ENCODE peak calls at places on chromosomes 3 and 15, in ten cellular contexts. B, K, Q, Y, F, E, V, P, D and R are unnamed samples.

GRCh38 chr15:78420766-78421165 is 17.2 kb upstream of the IREB2 start:
- DNase-seq in B (no peak), K (no peak), Q (no peak), Y (no peak), F (no peak), E (no peak), V (no peak), P (no peak), D (no peak), R (no peak)

GRCh38 chr3:119206611-119207511 is 33.5 kb downstream of the UPK1B start:
- DNase-seq in B (no peak), K (no peak), Q (peak), Y (no peak), F (no peak), E (no peak), V (no peak), P (no peak), D (no peak), R (peak)

GRCh38 chr15:83364541-83364940 is 80.1 kb upstream of the BNC1 start:
- DNase-seq in B (no peak), K (no peak), Q (no peak), Y (no peak), F (no peak), E (no peak), V (no peak), P (no peak), D (no peak), R (no peak)

GRCh38 chr3:101687142-101687931 is 819 bp upstream of the RPL24 start:
- DNase-seq in B (no peak), K (no peak), Q (peak), Y (no peak), F (no peak), E (no peak), V (no peak), P (no peak), D (no peak), R (no peak)

GRCh38 chr15:71752604-71753289 is 57.6 kb upstream of the NR2E3 start:
- DNase-seq in B (no peak), K (no peak), Q (no peak), Y (no peak), F (no peak), E (peak), V (no peak), P (peak), D (no peak), R (peak)

GRCh38 chr15:33104276-33104675 is 90.2 kb downstream of the FMN1 start:
- DNase-seq in B (no peak), K (peak), Q (no peak), Y (no peak), F (no peak), E (no peak), V (no peak), P (no peak), D (no peak), R (no peak)

GRCh38 chr3:70273492-70273891 is 38.9 kb downstream of the MDFIC2 start:
- DNase-seq in B (no peak), K (no peak), Q (no peak), Y (no peak), F (no peak), E (no peak), V (no peak), P (no peak), D (no peak), R (peak)

GRCh38 chr15:70826634-70827033 is 27.3 kb downstream of the LARP6 start:
- DNase-seq in B (no peak), K (no peak), Q (no peak), Y (no peak), F (no peak), E (peak), V (peak), P (no peak), D (no peak), R (no peak)

GRCh38 chr3:62926494-62926893 is 51.3 kb upstream of the CADPS start:
- DNase-seq in B (no peak), K (no peak), Q (peak), Y (no peak), F (no peak), E (no peak), V (no peak), P (peak), D (no peak), R (no peak)

GRCh38 chr3:184725176-184725575 is 13.3 kb upstream of the MAGEF1 start:
- DNase-seq in B (no peak), K (no peak), Q (no peak), Y (no peak), F (no peak), E (no peak), V (no peak), P (no peak), D (no peak), R (no peak)

GRCh38 chr3:31968391-31968926 is 12.6 kb downstream of the OSBPL10 start:
- DNase-seq in B (no peak), K (no peak), Q (no peak), Y (no peak), F (no peak), E (no peak), V (no peak), P (no peak), D (no peak), R (no peak)

GRCh38 chr3:128383316-128384235 is 83.1 kb downstream of the DNAJB8 start:
- DNase-seq in B (peak), K (no peak), Q (peak), Y (peak), F (no peak), E (peak), V (peak), P (no peak), D (peak), R (peak)

GRCh38 chr3:126973814-126974213 is 9.1 kb upstream of the PLXNA1 start:
- DNase-seq in B (no peak), K (no peak), Q (no peak), Y (no peak), F (no peak), E (no peak), V (no peak), P (no peak), D (no peak), R (no peak)

GRCh38 chr3:194488007-194488742 is 1.4 kb upstream of the ATP13A3 start:
- DNase-seq in B (no peak), K (peak), Q (no peak), Y (no peak), F (no peak), E (no peak), V (no peak), P (no peak), D (no peak), R (no peak)

GRCh38 chr3:6799264-6799915 is 61.5 kb upstream of the GRM7 start:
- DNase-seq in B (no peak), K (peak), Q (no peak), Y (no peak), F (no peak), E (peak), V (no peak), P (peak), D (peak), R (peak)

GRCh38 chr3:13856006-13856405 is 23.9 kb downstream of the WNT7A start:
- DNase-seq in B (no peak), K (no peak), Q (no peak), Y (no peak), F (no peak), E (no peak), V (no peak), P (no peak), D (no peak), R (no peak)

GRCh38 chr15:24146251-24146650 is 459.1 kb upstream of the NDN start:
- DNase-seq in B (no peak), K (no peak), Q (no peak), Y (no peak), F (no peak), E (no peak), V (no peak), P (no peak), D (no peak), R (no peak)

GRCh38 chr3:14323401-14324223 is 78.8 kb upstream of the SLC6A6 start:
- DNase-seq in B (no peak), K (no peak), Q (no peak), Y (no peak), F (no peak), E (no peak), V (no peak), P (no peak), D (no peak), R (no peak)

GRCh38 chr3:190865828-190866227 is 3.3 kb upstream of the GMNC start:
- DNase-seq in B (no peak), K (no peak), Q (no peak), Y (no peak), F (no peak), E (no peak), V (no peak), P (no peak), D (no peak), R (no peak)

GRCh38 chr15:66023322-66023972 is 154.2 kb downstream of the RAB11A start:
- DNase-seq in B (no peak), K (no peak), Q (no peak), Y (no peak), F (no peak), E (no peak), V (no peak), P (no peak), D (no peak), R (no peak)

GRCh38 chr3:160226026-160226739 is 961 bp downstream of the C3orf80 start:
- DNase-seq in B (no peak), K (no peak), Q (peak), Y (no peak), F (no peak), E (no peak), V (peak), P (peak), D (no peak), R (no peak)

GRCh38 chr3:58704745-58705144 is 38.2 kb upstream of the FAM3D start:
- DNase-seq in B (no peak), K (no peak), Q (no peak), Y (no peak), F (peak), E (no peak), V (no peak), P (no peak), D (no peak), R (no peak)

GRCh38 chr3:165852710-165853109 is 15.5 kb upstream of the BCHE start:
- DNase-seq in B (no peak), K (no peak), Q (no peak), Y (no peak), F (no peak), E (no peak), V (no peak), P (no peak), D (no peak), R (no peak)

GRCh38 chr3:197750863-197751737 is 1.4 kb downstream of the FYTTD1 start:
- DNase-seq in B (no peak), K (peak), Q (peak), Y (no peak), F (no peak), E (no peak), V (peak), P (peak), D (peak), R (peak)

GRCh38 chr3:62587169-62587568 is 213.8 kb upstream of the FEZF2 start:
- DNase-seq in B (no peak), K (no peak), Q (no peak), Y (no peak), F (no peak), E (no peak), V (no peak), P (no peak), D (no peak), R (no peak)

GRCh38 chr3:81726735-81727134 is 34.7 kb downstream of the GBE1 start:
- DNase-seq in B (no peak), K (no peak), Q (no peak), Y (no peak), F (no peak), E (no peak), V (no peak), P (no peak), D (no peak), R (no peak)

GRCh38 chr15:99443768-99444446 is 121.9 kb upstream of the MEF2A start:
- DNase-seq in B (no peak), K (no peak), Q (peak), Y (no peak), F (no peak), E (no peak), V (peak), P (no peak), D (no peak), R (no peak)